ENCODE peak calls at places on chromosome 10, in four cellular contexts. I, U, H and Z are unnamed samples.

GRCh38 chr10:100021322-100021721 is 11.6 kb upstream of the DNMBP start:
- DNase-seq in I (no peak), H (no peak), U (no peak), Z (no peak)

GRCh38 chr10:65611592-65611991 is 1314.2 kb upstream of the LRRTM3 start:
- DNase-seq in U (no peak), H (no peak), I (no peak), Z (no peak)

GRCh38 chr10:103653581-103654020 is 160.1 kb downstream of the NEURL1 start:
- DNase-seq in H (no peak), U (no peak), I (no peak), Z (no peak)

GRCh38 chr10:76033457-76034196 is 602.2 kb downstream of the LRMDA start:
- DNase-seq in I (no peak), U (peak), H (peak), Z (no peak)

GRCh38 chr10:92901819-92902234 is 53.5 kb downstream of the EXOC6 start:
- DNase-seq in H (no peak), U (no peak), I (no peak), Z (no peak)

GRCh38 chr10:69636626-69637550 is 6.8 kb downstream of the FAM241B start:
- DNase-seq in I (peak), U (no peak), H (peak), Z (peak)

GRCh38 chr10:101595591-101596433 is 7.7 kb downstream of the DPCD start:
- DNase-seq in U (no peak), I (no peak), H (no peak), Z (no peak)

GRCh38 chr10:71753091-71753959 is 20.0 kb downstream of the VSIR start:
- DNase-seq in H (no peak), I (no peak), U (no peak), Z (no peak)

GRCh38 chr10:10758306-10758705 is 259.4 kb upstream of the CELF2 start:
- DNase-seq in I (no peak), U (no peak), H (no peak), Z (no peak)

GRCh38 chr10:15309221-15309620 is 61.9 kb downstream of the FAM171A1 start:
- DNase-seq in U (no peak), H (no peak), I (no peak), Z (no peak)

GRCh38 chr10:121613456-121613855 is 15.2 kb upstream of the FGFR2 start:
- DNase-seq in H (no peak), I (no peak), U (no peak), Z (no peak)

GRCh38 chr10:63456437-63457210 is 9.2 kb downstream of the JMJD1C start:
- DNase-seq in H (no peak), I (no peak), U (peak), Z (peak)

GRCh38 chr10:132616170-132616994 is 78.8 kb downstream of the INPP5A start:
- DNase-seq in U (no peak), H (no peak), I (no peak), Z (no peak)

GRCh38 chr10:21184216-21184615 is 287.1 kb upstream of the NEBL start:
- DNase-seq in I (no peak), H (no peak), U (peak), Z (no peak)